ENCODE peak calls at places on chromosomes 12 and 14, in six cellular contexts. B is ascending aorta, N is GM06990, M is esophagus squamous epithelium, D is hepatocyte, P is AG04449. A is an unnamed sample.

GRCh38 chr14:51479584-51480305 is 172.0 kb upstream of the FRMD6 start:
- DNase-seq in D (peak), P (no peak), M (no peak), N (no peak), B (no peak), A (peak)

GRCh38 chr14:50303744-50304471 is 8.1 kb downstream of the L2HGDH start:
- DNase-seq in N (no peak), M (no peak), B (no peak), D (peak), P (no peak), A (peak)

GRCh38 chr14:96039633-96040311 is 610 bp downstream of the C14orf132 start:
- DNase-seq in N (no peak), D (peak), B (peak), P (no peak), M (no peak), A (peak)

GRCh38 chr12:117968826-117969659 is at the start of gene KSR2:
- DNase-seq in D (peak), P (no peak), N (peak), M (no peak), B (no peak), A (peak)

GRCh38 chr14:20415723-20416622 is 2.7 kb upstream of the TEP1 start:
- DNase-seq in M (no peak), P (no peak), B (no peak), N (peak), D (peak), A (peak)

GRCh38 chr12:10214131-10214876 is 1.6 kb downstream of the GABARAPL1 start:
- DNase-seq in P (no peak), N (no peak), M (no peak), B (no peak), D (peak), A (peak)

GRCh38 chr14:101836131-101836530 is 74.6 kb downstream of the PPP2R5C start:
- DNase-seq in P (no peak), M (no peak), B (no peak), N (no peak), D (no peak), A (no peak)

GRCh38 chr12:118958520-118958919 is 22.8 kb upstream of the SRRM4 start:
- DNase-seq in M (no peak), N (no peak), P (no peak), D (no peak), B (no peak), A (no peak)

GRCh38 chr14:74368026-74368425 is 19.8 kb downstream of the VRTN start:
- DNase-seq in M (no peak), N (no peak), P (no peak), D (no peak), B (no peak), A (no peak)

GRCh38 chr12:42936991-42937390 is 347.4 kb upstream of the PRICKLE1 start:
- DNase-seq in N (no peak), D (no peak), B (no peak), P (no peak), M (no peak), A (peak)

GRCh38 chr12:74264692-74265091 is 272.9 kb upstream of the ATXN7L3B start:
- DNase-seq in D (no peak), P (no peak), M (no peak), N (no peak), B (no peak), A (no peak)

GRCh38 chr14:96053600-96054381 is 14.6 kb downstream of the C14orf132 start:
- DNase-seq in N (no peak), M (no peak), D (peak), B (peak), P (peak), A (peak)

GRCh38 chr14:94062344-94062904 is 18.6 kb downstream of the DDX24 start:
- DNase-seq in B (no peak), M (no peak), P (peak), D (no peak), N (no peak), A (peak)

GRCh38 chr12:68915055-68915454 is 17.9 kb downstream of the CPM start:
- DNase-seq in M (no peak), N (no peak), P (peak), B (no peak), D (no peak), A (peak)

GRCh38 chr14:78959674-78960264 is 789.6 kb downstream of the NRXN3 start:
- DNase-seq in D (peak), N (peak), B (peak), P (peak), M (no peak), A (peak)

GRCh38 chr12:77724367-77724957 is 106.2 kb upstream of the NAV3 start:
- DNase-seq in D (peak), N (no peak), P (no peak), B (no peak), M (no peak), A (peak)

GRCh38 chr12:49662998-49663843 is 39.9 kb downstream of the PRPF40B start:
- DNase-seq in M (no peak), B (peak), D (peak), P (no peak), N (peak), A (peak)

GRCh38 chr14:90726656-90727055 is 89.6 kb downstream of the TTC7B start:
- DNase-seq in N (no peak), B (peak), M (no peak), D (peak), P (peak), A (peak)

GRCh38 chr12:114812858-114813761 is 129.1 kb upstream of the TBX3 start:
- DNase-seq in P (no peak), N (no peak), D (peak), B (no peak), M (no peak), A (peak)

GRCh38 chr14:100548295-100548655 is 38.9 kb downstream of the BEGAIN start:
- DNase-seq in B (no peak), N (no peak), P (no peak), M (no peak), D (no peak), A (no peak)

GRCh38 chr12:122028601-122029560 is 7.2 kb downstream of the BCL7A start:
- DNase-seq in N (peak), P (no peak), B (no peak), M (no peak), D (no peak), A (no peak)

GRCh38 chr12:69514111-69514510 is 43.9 kb downstream of the FRS2 start:
- DNase-seq in D (no peak), M (no peak), B (no peak), N (no peak), P (no peak), A (no peak)

GRCh38 chr14:23147676-23148075 is 28.6 kb upstream of the CEBPE start:
- DNase-seq in D (peak), B (no peak), P (no peak), N (no peak), M (no peak), A (peak)

GRCh38 chr12:18294889-18295288 is 33.6 kb downstream of the PIK3C2G start:
- DNase-seq in N (no peak), D (no peak), P (no peak), M (no peak), B (no peak), A (no peak)

GRCh38 chr12:70243510-70244331 is 488 bp downstream of the CNOT2 start:
- DNase-seq in D (peak), N (no peak), B (peak), P (no peak), M (peak), A (peak)

GRCh38 chr12:92927055-92927435 is 2.0 kb downstream of the EEA1 start:
- DNase-seq in P (no peak), N (no peak), M (no peak), D (peak), B (no peak), A (no peak)

GRCh38 chr12:49541911-49542505 is 3.2 kb downstream of the KCNH3 start:
- DNase-seq in M (no peak), D (no peak), P (no peak), B (peak), N (no peak), A (no peak)

GRCh38 chr12:81078469-81079196 is 754 bp downstream of the ACSS3 start:
- DNase-seq in P (no peak), M (no peak), D (peak), N (no peak), B (peak), A (peak)

GRCh38 chr12:54413284-54414190 is 5.5 kb downstream of the ITGA5 start:
- DNase-seq in D (no peak), P (no peak), B (no peak), M (no peak), N (no peak), A (peak)

GRCh38 chr12:25041006-25041741 is 92.3 kb upstream of the BCAT1 start:
- DNase-seq in N (peak), M (no peak), P (no peak), D (no peak), B (no peak), A (no peak)

GRCh38 chr12:118979763-118980406 is 1.5 kb upstream of the SRRM4 start:
- DNase-seq in D (peak), P (no peak), M (no peak), B (no peak), N (no peak), A (peak)

GRCh38 chr14:33943081-33943480 is 7.8 kb downstream of the EGLN3 start:
- DNase-seq in M (no peak), N (no peak), D (no peak), P (no peak), B (no peak), A (no peak)

GRCh38 chr12:91326043-91327027 is 143.7 kb upstream of the DCN start:
- DNase-seq in B (peak), P (no peak), D (peak), N (no peak), M (no peak), A (peak)

GRCh38 chr12:53005215-53005985 is 856 bp upstream of the EIF4B start:
- DNase-seq in M (no peak), D (peak), P (no peak), B (no peak), N (no peak), A (no peak)

GRCh38 chr14:103512701-103513611 is 9.7 kb downstream of the CKB start:
- DNase-seq in M (no peak), D (peak), B (peak), N (no peak), P (peak), A (peak)

GRCh38 chr12:70332236-70332635 is 33.9 kb upstream of the KCNMB4 start:
- DNase-seq in M (no peak), P (no peak), N (no peak), B (no peak), D (no peak), A (no peak)

GRCh38 chr12:63007726-63008125 is 72.8 kb upstream of the PPM1H start:
- DNase-seq in B (no peak), M (no peak), P (no peak), D (no peak), N (no peak), A (no peak)

GRCh38 chr12:15787801-15788200 is 1.4 kb downstream of the EPS8 start:
- DNase-seq in P (no peak), B (no peak), N (no peak), D (no peak), M (no peak), A (no peak)

GRCh38 chr12:105569886-105570285 is 239.4 kb downstream of the C12orf75 start:
- DNase-seq in D (no peak), N (no peak), M (no peak), P (no peak), B (no peak), A (no peak)

GRCh38 chr12:105573574-105573973 is 243.1 kb downstream of the C12orf75 start:
- DNase-seq in D (no peak), P (no peak), B (no peak), M (no peak), N (no peak), A (no peak)

GRCh38 chr12:105570944-105571343 is 240.5 kb downstream of the C12orf75 start:
- DNase-seq in N (no peak), D (no peak), B (no peak), M (no peak), P (no peak), A (no peak)

GRCh38 chr12:105574056-105574715 is 243.7 kb downstream of the C12orf75 start:
- DNase-seq in D (no peak), M (no peak), P (no peak), B (peak), N (no peak), A (no peak)
- TF ChIP-seq CTCF in D (no peak), M (no peak), P (no peak), B (no peak), N (no peak), A (no peak)

DNA sequence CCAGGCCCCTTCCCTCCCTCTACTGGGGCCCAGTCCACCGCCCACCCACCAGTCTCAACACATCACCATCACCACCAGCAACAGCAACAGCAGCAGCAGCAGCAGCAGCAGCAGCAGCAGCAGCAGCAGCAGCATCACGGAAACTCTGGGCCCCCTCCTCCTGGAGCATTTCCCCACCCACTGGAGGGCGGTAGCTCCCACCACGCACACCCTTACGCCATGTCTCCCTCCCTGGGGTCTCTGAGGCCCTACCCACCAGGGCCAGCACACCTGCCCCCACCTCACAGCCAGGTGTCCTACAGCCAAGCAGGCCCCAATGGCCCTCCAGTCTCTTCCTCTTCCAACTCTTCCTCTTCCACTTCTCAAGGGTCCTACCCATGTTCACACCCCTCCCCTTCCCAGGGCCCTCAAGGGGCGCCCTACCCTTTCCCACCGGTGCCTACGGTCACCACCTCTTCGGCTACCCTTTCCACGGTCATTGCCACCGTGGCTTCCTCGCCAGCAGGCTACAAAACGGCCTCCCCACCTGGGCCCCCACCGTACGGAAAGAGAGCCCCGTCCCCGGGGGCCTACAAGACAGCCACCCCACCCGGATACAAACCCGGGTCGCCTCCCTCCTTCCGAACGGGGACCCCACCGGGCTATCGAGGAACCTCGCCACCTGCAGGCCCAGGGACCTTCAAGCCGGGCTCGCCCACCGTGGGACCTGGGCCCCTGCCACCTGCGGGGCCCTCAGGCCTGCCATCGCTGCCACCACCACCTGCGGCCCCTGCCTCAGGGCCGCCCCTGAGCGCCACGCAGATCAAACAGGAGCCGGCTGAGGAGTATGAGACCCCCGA is 6.8 kb upstream of the RNU7-1 start:
- DNase-seq in P (no peak), B (no peak), M (no peak), D (no peak), N (peak), A (no peak)
- TF ChIP-seq CTCF in P (no peak), B (no peak), M (no peak), D (no peak), N (peak), A (no peak)

DNA sequence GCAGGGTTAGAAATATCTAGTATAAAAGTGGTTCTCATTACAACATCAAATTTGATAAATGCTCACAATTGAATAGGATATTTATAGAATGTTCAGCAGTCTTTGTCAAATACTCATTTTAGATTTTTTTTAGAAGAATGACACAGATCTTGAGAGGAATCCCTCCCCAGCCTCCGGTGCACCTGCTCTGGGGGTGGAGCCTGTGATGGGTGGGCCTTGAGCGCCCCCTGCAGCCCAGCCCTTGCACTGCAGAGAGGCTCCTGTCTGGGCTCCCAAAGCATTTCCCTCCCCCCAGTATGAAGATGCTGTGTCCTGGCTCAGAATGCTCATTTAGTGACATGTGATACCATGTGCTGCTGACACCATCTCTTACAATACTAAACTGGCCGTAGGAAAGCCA is 792.3 kb downstream of the TMEM121 start:
- DNase-seq in M (no peak), N (peak), B (no peak), P (no peak), D (no peak), A (no peak)
- TF ChIP-seq CTCF in M (peak), N (peak), B (no peak), P (no peak), D (no peak), A (no peak)

GRCh38 chr12:11981174-11981733 is 89.5 kb upstream of the BCL2L14 start:
- DNase-seq in P (no peak), B (no peak), M (no peak), N (peak), D (no peak), A (peak)
- TF ChIP-seq CTCF in P (no peak), B (no peak), M (no peak), N (no peak), D (no peak), A (no peak)

DNA sequence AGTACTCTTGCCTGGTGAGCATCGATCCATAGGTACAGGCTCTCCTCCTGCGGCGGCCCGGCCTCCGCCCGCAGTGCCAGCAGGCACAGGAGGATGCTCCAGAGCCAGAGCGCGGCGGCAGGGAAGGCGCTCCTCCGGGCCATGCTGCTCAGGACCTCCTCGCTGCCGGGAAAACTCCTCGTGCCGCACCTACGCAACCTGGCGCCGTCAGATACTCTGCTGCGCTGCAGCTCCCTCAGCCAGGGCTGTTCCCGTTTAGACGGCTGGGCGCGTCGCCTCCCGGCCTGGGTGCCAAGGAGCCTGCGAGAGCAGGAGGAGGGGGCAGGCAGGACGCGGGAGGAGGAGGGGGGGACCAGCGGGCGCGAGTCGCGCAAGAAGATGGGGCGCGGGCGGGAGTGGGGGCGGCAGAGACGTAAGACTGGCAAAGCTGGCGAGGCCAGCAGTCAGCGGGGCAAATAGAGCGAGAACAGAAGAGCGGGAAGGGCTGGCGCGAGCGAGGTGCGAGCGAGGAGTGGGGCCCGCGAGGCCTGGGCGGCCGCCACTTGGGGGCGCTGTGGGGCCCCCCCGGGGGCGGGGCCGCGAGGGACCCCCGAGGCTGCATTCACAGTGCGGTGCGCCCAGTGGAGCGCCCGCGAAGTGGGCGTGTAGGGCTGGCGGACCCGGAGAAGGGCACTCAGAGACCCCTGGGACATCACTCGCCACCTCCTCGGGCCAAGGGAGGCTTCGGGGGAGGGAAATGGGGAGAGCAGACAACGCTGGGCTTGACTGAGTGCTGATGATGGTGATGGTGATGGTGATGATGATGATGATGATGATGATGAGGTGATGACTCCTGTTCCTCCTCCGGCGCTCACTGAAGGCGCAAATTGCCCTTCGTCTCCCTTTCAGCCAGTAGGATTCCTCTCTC is at the start of gene WIF1:
- DNase-seq in M (no peak), B (no peak), N (peak), P (no peak), D (peak), A (no peak)
- TF ChIP-seq CTCF in M (no peak), B (no peak), N (no peak), P (peak), D (peak), A (peak)

GRCh38 chr14:64476438-64476837 is 11.1 kb downstream of the AKAP5 start:
- DNase-seq in M (no peak), D (no peak), B (no peak), N (no peak), P (no peak), A (no peak)

GRCh38 chr14:64475585-64476273 is 10.4 kb downstream of the AKAP5 start:
- DNase-seq in P (no peak), N (no peak), D (no peak), B (no peak), M (no peak), A (no peak)

GRCh38 chr14:64474698-64475097 is 9.4 kb downstream of the AKAP5 start:
- DNase-seq in D (no peak), B (no peak), M (no peak), N (no peak), P (no peak), A (no peak)

GRCh38 chr14:64474041-64474440 is 8.7 kb downstream of the AKAP5 start:
- DNase-seq in D (no peak), P (no peak), N (no peak), M (no peak), B (no peak), A (no peak)

DNA sequence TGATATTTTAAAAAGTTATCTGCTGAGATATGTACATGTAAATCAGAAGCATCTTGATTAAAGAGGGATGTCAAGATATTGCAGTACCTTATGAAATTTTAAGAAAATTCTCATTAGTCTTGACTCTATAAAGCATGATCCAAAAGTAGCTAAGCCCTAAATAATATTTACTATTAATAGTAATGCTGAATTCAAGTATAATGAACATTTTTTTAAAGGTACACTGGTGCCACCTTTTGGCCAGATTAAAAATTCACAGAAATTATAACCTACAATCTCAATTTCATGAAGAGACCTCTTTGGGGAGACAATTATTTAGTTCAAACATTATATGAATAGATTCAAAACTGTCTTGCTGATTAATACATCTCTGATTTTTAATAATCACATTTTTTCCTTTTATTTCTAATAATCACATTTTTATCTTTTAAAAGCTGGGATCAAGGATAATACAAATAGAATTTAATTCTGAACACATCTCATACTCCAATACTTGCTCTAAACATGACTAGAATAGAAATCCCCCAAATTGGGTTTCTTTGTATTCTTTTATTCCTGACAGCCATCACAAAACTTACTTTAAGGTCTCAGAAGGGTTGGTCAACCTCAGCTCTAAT is 13.4 kb downstream of the AKAP5 start:
- DNase-seq in P (no peak), B (no peak), N (no peak), D (no peak), M (no peak), A (no peak)
- TF ChIP-seq CTCF in P (no peak), B (no peak), N (peak), D (peak), M (peak), A (peak)

A was measured in astrocyte.